ENCODE peak calls at places on chromosomes 3 and 15, in four cellular contexts. M, P, B and Z are unnamed samples.
A peak's percentile ranks its signal among the peaks of the same experiment; 100 is the strongest.

GRCh38 chr3:118782755-118783202 is 251.9 kb downstream of the IGSF11 start:
- DNase-seq in M (no peak), P (no peak), B (no peak), Z (no peak)

GRCh38 chr3:149702691-149703426 is 45.0 kb upstream of the WWTR1 start:
- DNase-seq in M (no peak), P (no peak), B (no peak), Z (no peak)

GRCh38 chr3:194928183-194928736 is 242.6 kb downstream of the FAM43A start:
- DNase-seq in M (no peak), P (no peak), B (no peak), Z (no peak)

GRCh38 chr15:27418729-27419128 is 447.7 kb downstream of the GABRG3 start:
- DNase-seq in M (no peak), P (peak; percentile 78), B (peak; percentile 67), Z (no peak)

GRCh38 chr15:41024141-41024540 is 70.9 kb downstream of the CHAC1 start:
- DNase-seq in M (no peak), P (no peak), B (no peak), Z (no peak)

GRCh38 chr3:5568451-5568850 is 380.9 kb downstream of the EDEM1 start:
- DNase-seq in M (no peak), P (peak; percentile 1), B (peak; percentile 76), Z (no peak)

GRCh38 chr15:98953000-98953776 is 54.4 kb downstream of the PGPEP1L start:
- DNase-seq in M (no peak), P (no peak), B (peak; percentile 59), Z (peak; percentile 23)

GRCh38 chr3:179981646-179982045 is 55.1 kb downstream of the PEX5L start:
- DNase-seq in M (no peak), P (no peak), B (no peak), Z (no peak)

GRCh38 chr3:148318240-148318639 is 379.5 kb upstream of the AGTR1 start:
- DNase-seq in M (no peak), P (no peak), B (no peak), Z (no peak)

GRCh38 chr15:68195336-68196112 is 9.6 kb downstream of the CALML4 start:
- DNase-seq in M (no peak), P (no peak), B (peak; percentile 31), Z (no peak)

GRCh38 chr15:50058231-50058630 is 60.8 kb downstream of the ATP8B4 start:
- DNase-seq in M (no peak), P (no peak), B (no peak), Z (no peak)

GRCh38 chr3:76024640-76025039 is 239.3 kb upstream of the ZNF717 start:
- DNase-seq in M (no peak), P (peak; percentile 70), B (no peak), Z (no peak)

GRCh38 chr3:152257246-152258074 is 11.3 kb upstream of the MBNL1 start:
- DNase-seq in M (no peak), P (no peak), B (no peak), Z (peak; percentile 67)

GRCh38 chr15:93762051-93762450 is 469.3 kb upstream of the MCTP2 start:
- DNase-seq in M (no peak), P (no peak), B (no peak), Z (no peak)

GRCh38 chr3:127645371-127646015 is 16.5 kb downstream of the PODXL2 start:
- DNase-seq in M (no peak), P (no peak), B (no peak), Z (no peak)

GRCh38 chr3:159077860-159078259 is 276.0 kb downstream of the MFSD1 start:
- DNase-seq in M (no peak), P (no peak), B (no peak), Z (no peak)

GRCh38 chr15:48352474-48353072 is 21.3 kb downstream of the DUT start:
- DNase-seq in M (peak; percentile 69), P (peak; percentile 85), B (peak; percentile 81), Z (peak; percentile 73)

GRCh38 chr3:96748139-96748538 is 66.3 kb upstream of the EPHA6 start:
- DNase-seq in M (no peak), P (no peak), B (no peak), Z (no peak)

GRCh38 chr3:138946554-138947302 is at the start of the genes FOXL2 and FOXL2NB:
- DNase-seq in M (no peak), P (peak; percentile 84), B (peak; percentile 90), Z (no peak)

GRCh38 chr3:154967090-154967489 is 113.0 kb upstream of the MME start:
- DNase-seq in M (no peak), P (no peak), B (no peak), Z (no peak)

GRCh38 chr15:76208786-76209424 is 102.4 kb downstream of the ETFA start:
- DNase-seq in M (no peak), P (no peak), B (no peak), Z (no peak)

GRCh38 chr3:134132961-134133360 is 103.2 kb upstream of the SLCO2A1 start:
- DNase-seq in M (no peak), P (no peak), B (no peak), Z (no peak)

GRCh38 chr3:161351330-161351729 is 20.0 kb downstream of the SPTSSB start:
- DNase-seq in M (no peak), P (no peak), B (no peak), Z (no peak)

GRCh38 chr3:61524933-61525332 is 36.4 kb upstream of the PTPRG start:
- DNase-seq in M (no peak), P (no peak), B (no peak), Z (no peak)

GRCh38 chr3:37779289-37780152 is 82.2 kb upstream of the CTDSPL start:
- DNase-seq in M (no peak), P (peak; percentile 91), B (peak; percentile 64), Z (no peak)

GRCh38 chr15:38054488-38054887 is 120.0 kb downstream of the TMCO5A start:
- DNase-seq in M (no peak), P (no peak), B (no peak), Z (no peak)

GRCh38 chr3:181554233-181554765 is 157.4 kb upstream of the SOX2 start:
- DNase-seq in M (no peak), P (no peak), B (no peak), Z (no peak)

GRCh38 chr15:76336254-76337046 is at the start of gene ISL2:
- DNase-seq in M (peak; percentile 97), P (peak; percentile 97), B (peak; percentile 95), Z (peak; percentile 82)

DNA sequence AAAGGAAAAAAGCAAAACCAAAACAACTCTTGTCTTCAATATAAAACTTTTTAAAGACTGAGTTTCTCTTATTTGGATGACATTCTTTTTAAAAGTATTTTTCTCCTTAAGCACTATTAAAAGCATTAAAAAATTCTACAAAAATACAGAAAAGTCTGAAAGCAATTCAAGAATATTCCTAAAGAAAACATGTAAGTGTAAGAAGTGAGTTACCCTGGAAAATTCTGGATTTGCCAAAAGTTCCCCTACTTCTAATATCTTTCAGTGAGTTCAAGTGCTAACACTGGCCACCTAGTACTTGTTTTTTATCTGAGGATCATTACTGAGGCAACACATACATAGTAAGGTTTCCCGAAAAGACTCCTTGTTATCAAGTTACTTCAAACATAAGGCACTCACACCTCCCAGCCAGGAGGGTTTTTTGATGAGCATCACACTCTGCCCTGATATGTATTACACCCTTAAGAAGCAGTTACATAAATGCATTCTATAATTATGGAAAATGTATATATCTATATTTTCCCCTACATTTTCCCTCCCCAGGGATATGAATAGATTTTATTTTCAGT is 158.4 kb downstream of the TIGIT start:
- DNase-seq in M (no peak), P (no peak), B (no peak), Z (no peak)
- H3K4me1 ChIP-seq in M (peaks cover 12% of the 10 kb centered on the region), P (peaks cover 14% of the 10 kb centered on the region), B (no peaks in the 10 kb centered on the region), Z (peaks cover 11% of the 10 kb centered on the region)

GRCh38 chr3:124273651-124274050 is 281.7 kb upstream of the ROPN1 start:
- DNase-seq in M (no peak), P (no peak), B (no peak), Z (no peak)

GRCh38 chr3:124277516-124277890 is 285.6 kb upstream of the ROPN1 start:
- DNase-seq in M (no peak), P (no peak), B (no peak), Z (no peak)

GRCh38 chr3:124276863-124277515 is 285.1 kb upstream of the ROPN1 start:
- DNase-seq in M (no peak), P (no peak), B (no peak), Z (no peak)

GRCh38 chr3:124276163-124276862 is 284.4 kb upstream of the ROPN1 start:
- DNase-seq in M (no peak), P (no peak), B (no peak), Z (no peak)

GRCh38 chr3:124275421-124275820 is 283.5 kb upstream of the ROPN1 start:
- DNase-seq in M (peak; percentile 75), P (no peak), B (no peak), Z (no peak)
- H3K4me1 ChIP-seq in M (peaks cover 49% of the 10 kb centered on the region), P (no peaks in the 10 kb centered on the region), B (no peaks in the 10 kb centered on the region), Z (no peaks in the 10 kb centered on the region)

DNA sequence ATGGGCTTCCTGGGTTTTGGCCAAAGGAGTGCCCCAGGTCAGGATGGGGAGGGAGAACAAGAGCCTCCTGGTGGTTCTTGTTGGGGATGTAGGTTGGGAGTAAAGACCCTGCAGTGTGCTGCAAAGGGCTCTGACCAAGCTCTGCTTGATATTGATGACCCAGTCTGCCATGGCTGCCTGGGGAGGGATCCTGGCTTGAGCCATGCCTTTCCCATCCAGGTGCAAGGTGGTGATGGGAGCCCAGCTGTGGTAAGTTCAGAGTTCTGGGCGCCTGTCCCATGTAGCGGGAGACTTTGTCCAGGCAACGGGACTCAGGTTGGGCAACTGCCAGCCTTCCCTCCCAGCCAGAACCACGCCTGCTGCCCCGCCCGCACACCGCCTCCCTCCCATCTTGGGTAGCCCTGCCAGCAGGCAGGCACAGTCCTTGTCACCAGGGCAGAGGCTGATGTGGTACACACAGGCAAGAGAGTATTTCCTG is 2.6 kb downstream of the GNAI2 start:
- DNase-seq in M (peak; percentile 96), P (no peak), B (no peak), Z (no peak)
- H3K4me1 ChIP-seq in M (peaks cover 67% of the 10 kb centered on the region), P (peaks cover 67% of the 10 kb centered on the region), B (peaks cover 42% of the 10 kb centered on the region), Z (peaks cover 74% of the 10 kb centered on the region)

GRCh38 chr3:45965281-45966052 is 22.2 kb downstream of the CXCR6 start:
- DNase-seq in M (no peak), P (no peak), B (no peak), Z (peak; percentile 83)
- H3K4me1 ChIP-seq in M (peaks cover 27% of the 10 kb centered on the region), P (no peaks in the 10 kb centered on the region), B (no peaks in the 10 kb centered on the region), Z (peaks cover 58% of the 10 kb centered on the region)

GRCh38 chr15:67166280-67167009 is 88.0 kb downstream of the AAGAB start:
- DNase-seq in M (peak; percentile 33), P (no peak), B (no peak), Z (no peak)
- H3K4me1 ChIP-seq in M (peaks cover 10% of the 10 kb centered on the region), P (peaks cover 28% of the 10 kb centered on the region), B (peaks cover 16% of the 10 kb centered on the region), Z (no peaks in the 10 kb centered on the region)

GRCh38 chr3:14884665-14885064 is 62.7 kb upstream of the NR2C2 start:
- DNase-seq in M (no peak), P (no peak), B (no peak), Z (no peak)
- H3K4me1 ChIP-seq in M (peaks cover 7% of the 10 kb centered on the region), P (peaks cover 5% of the 10 kb centered on the region), B (no peaks in the 10 kb centered on the region), Z (no peaks in the 10 kb centered on the region)

GRCh38 chr3:39760325-39760724 is 49.1 kb upstream of the MYRIP start:
- DNase-seq in M (no peak), P (no peak), B (no peak), Z (no peak)

GRCh38 chr3:39763390-39763789 is 46.0 kb upstream of the MYRIP start:
- DNase-seq in M (no peak), P (no peak), B (no peak), Z (no peak)

GRCh38 chr3:39762537-39762936 is 46.9 kb upstream of the MYRIP start:
- DNase-seq in M (no peak), P (no peak), B (no peak), Z (no peak)

DNA sequence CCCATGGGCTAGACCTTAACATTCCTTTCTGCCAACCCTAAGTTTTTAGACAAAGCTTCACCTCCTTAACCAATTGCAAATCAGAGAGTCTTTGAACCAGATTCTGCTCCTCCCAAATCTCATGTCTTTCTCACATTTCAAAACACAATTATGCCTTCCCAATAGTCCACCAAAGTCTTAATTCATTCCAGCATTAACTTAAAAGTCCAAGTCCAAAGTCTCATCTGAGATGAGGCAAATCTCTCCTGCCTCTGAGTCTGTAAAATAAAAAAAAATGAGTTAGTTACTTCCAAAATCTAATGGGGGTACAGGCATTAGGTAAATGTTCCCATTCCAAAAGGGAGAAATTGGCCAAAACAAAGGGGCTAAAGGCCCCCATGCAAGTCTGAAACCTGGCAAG is 43.8 kb upstream of the MYRIP start:
- DNase-seq in M (no peak), P (no peak), B (no peak), Z (no peak)
- H3K4me1 ChIP-seq in M (no peaks in the 10 kb centered on the region), P (no peaks in the 10 kb centered on the region), B (peaks cover 4% of the 10 kb centered on the region), Z (no peaks in the 10 kb centered on the region)